ENCODE peak calls at places on chromosomes 13 and 19, in ten cellular contexts. Z, I, V, A, D, F, M, G, X and W are unnamed samples.

GRCh38 chr13:50171585-50172282 is 156.5 kb downstream of the KCNRG start:
- DNase-seq in Z (no peak), I (no peak), V (no peak), A (no peak), D (no peak), F (no peak), M (no peak), G (no peak), X (no peak), W (no peak)

GRCh38 chr13:74767031-74767430 is 632.8 kb upstream of the KLF12 start:
- DNase-seq in Z (no peak), I (no peak), V (no peak), A (no peak), D (no peak), F (no peak), M (no peak), G (no peak), X (no peak), W (no peak)

GRCh38 chr13:29875646-29876045 is 25.2 kb upstream of the UBL3 start:
- DNase-seq in Z (no peak), I (no peak), V (no peak), A (no peak), D (no peak), F (no peak), M (no peak), G (no peak), X (no peak), W (no peak)

GRCh38 chr13:41590643-41591042 is 133.3 kb downstream of the RGCC start:
- DNase-seq in Z (no peak), I (no peak), V (no peak), A (no peak), D (no peak), F (no peak), M (no peak), G (no peak), X (no peak), W (no peak)

GRCh38 chr13:25775986-25776385 is 275.8 kb downstream of the SHISA2 start:
- DNase-seq in Z (no peak), I (no peak), V (no peak), A (no peak), D (no peak), F (no peak), M (no peak), G (no peak), X (no peak), W (peak; percentile 49)

GRCh38 chr19:1852729-1853128 is 4.4 kb upstream of the REXO1 start:
- DNase-seq in Z (no peak), I (no peak), V (no peak), A (no peak), D (no peak), F (no peak), M (no peak), G (no peak), X (no peak), W (no peak)

GRCh38 chr13:32428581-32429072 is 697 bp upstream of the N4BP2L1 start:
- DNase-seq in Z (no peak), I (no peak), V (peak; percentile 22), A (peak; percentile 2), D (peak; percentile 19), F (no peak), M (no peak), G (no peak), X (no peak), W (no peak)

GRCh38 chr13:84896128-84896527 is 903.1 kb downstream of the SLITRK6 start:
- DNase-seq in Z (peak; percentile 53), I (peak; percentile 11), V (peak; percentile 69), A (peak; percentile 50), D (peak; percentile 84), F (no peak), M (peak; percentile 10), G (peak; percentile 32), X (peak; percentile 71), W (peak; percentile 78)

GRCh38 chr19:34669305-34669704 is 7.7 kb downstream of the SCGB2B2 start:
- DNase-seq in Z (no peak), I (no peak), V (no peak), A (no peak), D (no peak), F (no peak), M (no peak), G (no peak), X (no peak), W (no peak)

GRCh38 chr19:45780448-45781281 is 1.6 kb downstream of the DMPK start:
- DNase-seq in Z (no peak), I (no peak), V (no peak), A (no peak), D (no peak), F (no peak), M (no peak), G (no peak), X (no peak), W (no peak)

GRCh38 chr13:47478985-47479384 is 522.1 kb downstream of the SUCLA2 start:
- DNase-seq in Z (no peak), I (no peak), V (no peak), A (no peak), D (no peak), F (no peak), M (no peak), G (no peak), X (no peak), W (no peak)

GRCh38 chr13:110798595-110798994 is 85.1 kb downstream of the ING1 start:
- DNase-seq in Z (no peak), I (no peak), V (no peak), A (no peak), D (no peak), F (no peak), M (no peak), G (no peak), X (no peak), W (no peak)